ENCODE peak calls at places on chromosome 17, in ten cellular contexts. Q is cardiac fibroblast; D is stimulated activated CD4-positive, alpha-beta T cell treated with anti-CD3 and anti-CD28 coated beads, Interleukin-4, amount 100 ng/mL, for 1 hour; W is fibroblast of mammary gland; G is stromal cell of bone marrow; P is CD4-positive, CD25-positive, alpha-beta regulatory T cell; A is RCC 7860; E is fibroblast of the conjunctiva; R is mucosa of descending colon; L is astrocyte. S is an unnamed sample.

GRCh38 chr17:19977360-19978205 is at the start of gene AKAP10:
- DNase-seq in L (peak), R (peak), G (peak), D (peak), E (peak), W (peak), Q (peak), A (peak), P (peak), S (peak)

GRCh38 chr17:56744721-56745120 is 89.0 kb downstream of the C17orf67 start:
- DNase-seq in G (no peak), Q (peak), W (peak), D (no peak), A (no peak), P (no peak), R (no peak), L (no peak), E (no peak), S (no peak)

GRCh38 chr17:7208754-7209460 is 10.7 kb downstream of the DLG4 start:
- DNase-seq in Q (no peak), E (no peak), G (no peak), P (no peak), R (peak), A (no peak), D (no peak), W (no peak), L (no peak), S (no peak)

GRCh38 chr17:44795421-44795820 is 34.7 kb downstream of the GJC1 start:
- DNase-seq in A (no peak), D (no peak), W (no peak), G (no peak), Q (no peak), E (no peak), L (no peak), P (no peak), R (no peak), S (no peak)

GRCh38 chr17:82113422-82113821 is 15.4 kb upstream of the FASN start:
- DNase-seq in L (no peak), D (no peak), A (no peak), G (no peak), P (no peak), W (no peak), R (no peak), E (no peak), Q (no peak), S (no peak)

GRCh38 chr17:59695943-59696681 is 11.1 kb downstream of the PTRH2 start:
- DNase-seq in G (no peak), R (no peak), W (peak), P (no peak), L (no peak), Q (peak), D (no peak), E (peak), A (no peak), S (no peak)

GRCh38 chr17:73205326-73205980 is 12.6 kb downstream of the COG1 start:
- DNase-seq in W (no peak), L (no peak), R (no peak), D (no peak), E (no peak), A (no peak), G (no peak), P (no peak), Q (no peak), S (no peak)

GRCh38 chr17:11996722-11997146 is 541 bp downstream of the ZNF18 start:
- DNase-seq in L (peak), Q (peak), P (no peak), A (peak), E (no peak), D (no peak), R (no peak), G (no peak), W (peak), S (peak)

GRCh38 chr17:51604299-51605020 is 344.1 kb downstream of the UTP18 start:
- DNase-seq in P (no peak), G (no peak), E (no peak), D (no peak), L (no peak), A (no peak), R (no peak), Q (no peak), W (no peak), S (no peak)

GRCh38 chr17:57408064-57408811 is 151.9 kb downstream of the MSI2 start:
- DNase-seq in D (no peak), L (no peak), G (no peak), R (peak), P (peak), W (no peak), A (no peak), E (no peak), Q (no peak), S (no peak)

GRCh38 chr17:48236681-48237134 is 129.1 kb downstream of the SNX11 start:
- DNase-seq in R (no peak), L (peak), P (no peak), W (peak), G (no peak), D (no peak), Q (peak), A (peak), E (no peak), S (no peak)